ENCODE peak calls at places on chromosomes 4 and X, in four cellular contexts. W, G, R and I are unnamed samples.
A peak's percentile ranks its signal among the peaks of the same experiment; 100 is the strongest.

GRCh38 chrX:103688949-103689348 is 2.5 kb upstream of the MORF4L2 start:
- DNase-seq in W (peak; percentile 41), G (peak; percentile 86), R (no peak), I (peak; percentile 58)

GRCh38 chrX:48854898-48855297 is 19.5 kb upstream of the PCSK1N start:
- DNase-seq in W (peak; percentile 33), G (no peak), R (no peak), I (peak; percentile 5)

GRCh38 chr4:8847764-8848163 is 23.9 kb downstream of the HMX1 start:
- DNase-seq in W (no peak), G (no peak), R (no peak), I (no peak)

GRCh38 chr4:89640620-89641366 is 196.2 kb downstream of the SNCA start:
- DNase-seq in W (peak; percentile 36), G (peak; percentile 2), R (no peak), I (peak; percentile 43)

GRCh38 chrX:102345916-102346315 is 93.9 kb downstream of the NXF2B start:
- DNase-seq in W (peak; percentile 53), G (no peak), R (peak; percentile 70), I (peak; percentile 55)

GRCh38 chr4:2487632-2488031 is 18.7 kb downstream of the RNF4 start:
- DNase-seq in W (no peak), G (no peak), R (no peak), I (no peak)

GRCh38 chr4:107559653-107560052 is 160.4 kb downstream of the PAPSS1 start:
- DNase-seq in W (no peak), G (no peak), R (no peak), I (no peak)

GRCh38 chr4:1489639-1489995 is 83.4 kb upstream of the NKX1-1 start:
- DNase-seq in W (no peak), G (no peak), R (no peak), I (no peak)

GRCh38 chrX:1244164-1245076 is 24.2 kb upstream of the CSF2RA start:
- DNase-seq in W (peak; percentile 71), G (no peak), R (no peak), I (no peak)

GRCh38 chr4:1771555-1772305 is 21.4 kb upstream of the FGFR3 start:
- DNase-seq in W (no peak), G (no peak), R (no peak), I (no peak)

GRCh38 chr4:137755033-137755471 is 222.8 kb upstream of the PCDH18 start:
- DNase-seq in W (no peak), G (no peak), R (no peak), I (peak; percentile 63)

GRCh38 chrX:134999469-134999868 is 8.7 kb downstream of the SMIM10 start:
- DNase-seq in W (peak; percentile 21), G (peak; percentile 5), R (no peak), I (peak; percentile 71)

GRCh38 chr4:10371869-10372471 is 85.3 kb downstream of the ZNF518B start:
- DNase-seq in W (peak; percentile 67), G (no peak), R (no peak), I (peak; percentile 41)

GRCh38 chr4:110201502-110201901 is 3.1 kb upstream of the ELOVL6 start:
- DNase-seq in W (no peak), G (no peak), R (no peak), I (no peak)

GRCh38 chrX:2439613-2440012 is 61.2 kb downstream of the DHRSX start:
- DNase-seq in W (no peak), G (no peak), R (no peak), I (no peak)

GRCh38 chrX:37918703-37919102 is 71.3 kb upstream of the DYNLT3 start:
- DNase-seq in W (no peak), G (no peak), R (no peak), I (no peak)

GRCh38 chr4:85677286-85677685 is 202.3 kb downstream of the ARHGAP24 start:
- DNase-seq in W (no peak), G (no peak), R (no peak), I (peak; percentile 47)

GRCh38 chr4:8163026-8163425 is 4.4 kb upstream of the ABLIM2 start:
- DNase-seq in W (no peak), G (no peak), R (no peak), I (no peak)

GRCh38 chrX:13330446-13330845 is 10.6 kb upstream of the ATXN3L start:
- DNase-seq in W (no peak), G (no peak), R (no peak), I (no peak)